ENCODE peak calls at places on chromosome 7, in five cellular contexts. T, V, R, U and G are unnamed samples.

GRCh38 chr7:30613366-30614325 is 19.0 kb downstream of the GARS1 start:
- DNase-seq in R (no peak), T (no peak), U (no peak), V (no peak), G (no peak)

GRCh38 chr7:137667633-137668387 is 179.0 kb downstream of the DGKI start:
- DNase-seq in R (peak; percentile 88), U (peak; percentile 30), T (no peak), V (peak; percentile 52), G (peak; percentile 70)

GRCh38 chr7:79876769-79877362 is 257.8 kb upstream of the GNAI1 start:
- DNase-seq in V (peak; percentile 9), R (peak; percentile 99), U (peak; percentile 6), T (no peak), G (peak; percentile 92)

GRCh38 chr7:87627634-87627994 is 584 bp upstream of the RUNDC3B start:
- DNase-seq in U (peak; percentile 7), T (no peak), R (no peak), V (no peak), G (no peak)

GRCh38 chr7:16129431-16130126 is 291.8 kb downstream of the CRPPA start:
- DNase-seq in V (peak; percentile 66), R (peak; percentile 80), T (peak; percentile 34), U (peak; percentile 29), G (peak; percentile 32)

GRCh38 chr7:38198356-38198755 is 20.3 kb downstream of the STARD3NL start:
- DNase-seq in R (peak; percentile 47), V (no peak), U (no peak), T (no peak), G (no peak)

GRCh38 chr7:16850772-16851466 is 30.9 kb downstream of the AGR3 start:
- DNase-seq in U (no peak), V (no peak), T (no peak), R (no peak), G (no peak)

GRCh38 chr7:151796871-151797270 is 80.0 kb downstream of the PRKAG2 start:
- DNase-seq in R (no peak), U (no peak), T (no peak), V (no peak), G (no peak)

GRCh38 chr7:103447073-103447960 is 1.3 kb upstream of the SLC26A5 start:
- DNase-seq in V (peak; percentile 69), R (peak; percentile 62), U (peak; percentile 65), T (peak; percentile 37), G (peak; percentile 0)

GRCh38 chr7:24825931-24826661 is 68.8 kb upstream of the GSDME start:
- DNase-seq in T (peak; percentile 93), V (peak; percentile 94), R (peak; percentile 63), U (peak; percentile 86), G (no peak)

GRCh38 chr7:149225656-149226055 is 13.8 kb upstream of the ZNF212 start:
- DNase-seq in T (no peak), V (no peak), R (no peak), U (no peak), G (no peak)

GRCh38 chr7:113730309-113730955 is 188.4 kb downstream of the PPP1R3A start:
- DNase-seq in U (no peak), V (no peak), T (no peak), R (peak; percentile 87), G (peak; percentile 58)

GRCh38 chr7:12357508-12357907 is 46.2 kb downstream of the VWDE start:
- DNase-seq in R (no peak), T (no peak), U (no peak), V (no peak), G (no peak)

GRCh38 chr7:129499915-129500463 is 2.3 kb upstream of the SMKR1 start:
- DNase-seq in T (no peak), U (no peak), R (no peak), V (no peak), G (no peak)

GRCh38 chr7:13414661-13415105 is 574.8 kb downstream of the ETV1 start:
- DNase-seq in T (no peak), R (no peak), V (peak; percentile 1), U (no peak), G (no peak)

GRCh38 chr7:25124485-25125136 is 449 bp downstream of the CYCS start:
- DNase-seq in V (no peak), R (no peak), T (no peak), U (peak; percentile 12), G (no peak)

GRCh38 chr7:68980011-68980410 is 618.3 kb upstream of the AUTS2 start:
- DNase-seq in R (no peak), T (no peak), V (no peak), U (no peak), G (no peak)

GRCh38 chr7:128867842-128868623 is 5.4 kb downstream of the ATP6V1F start:
- DNase-seq in T (no peak), R (peak; percentile 51), U (no peak), V (no peak), G (no peak)

GRCh38 chr7:37259381-37259821 is 189.3 kb downstream of the ELMO1 start:
- DNase-seq in U (no peak), V (no peak), T (no peak), R (no peak), G (no peak)

GRCh38 chr7:152883858-152884257 is 124.3 kb downstream of the ACTR3B start:
- DNase-seq in V (no peak), R (no peak), T (no peak), U (no peak), G (no peak)

GRCh38 chr7:74398426-74398825 is 55.3 kb upstream of the GTF2IRD1 start:
- DNase-seq in R (no peak), V (no peak), T (no peak), U (no peak), G (no peak)

GRCh38 chr7:34011017-34011680 is 105.8 kb downstream of the BMPER start:
- DNase-seq in R (peak; percentile 48), T (no peak), V (no peak), U (no peak), G (no peak)

GRCh38 chr7:37031571-37032257 is 307.4 kb upstream of the AOAH start:
- DNase-seq in T (peak; percentile 99), R (peak; percentile 100), U (peak; percentile 98), V (peak; percentile 98), G (peak; percentile 96)

GRCh38 chr7:774161-775109 is 47.4 kb upstream of the PRKAR1B start:
- DNase-seq in V (peak; percentile 67), R (peak; percentile 20), T (peak; percentile 7), U (peak; percentile 53), G (no peak)

GRCh38 chr7:121385800-121386179 is 10.3 kb downstream of the FAM3C start:
- DNase-seq in R (peak; percentile 15), T (no peak), V (no peak), U (no peak), G (no peak)

GRCh38 chr7:17369686-17370426 is 71.4 kb downstream of the AHR start:
- DNase-seq in V (peak; percentile 80), U (peak; percentile 81), R (peak; percentile 97), T (no peak), G (peak; percentile 83)

GRCh38 chr7:112665709-112666108 is 124.5 kb downstream of the TMEM168 start:
- DNase-seq in U (peak; percentile 4), T (no peak), V (no peak), R (peak; percentile 8), G (no peak)

GRCh38 chr7:144379791-144380384 is 23.6 kb downstream of the NOBOX start:
- DNase-seq in R (no peak), T (no peak), V (no peak), U (no peak), G (no peak)

GRCh38 chr7:134890246-134891240 is 95.8 kb upstream of the AGBL3 start:
- DNase-seq in U (peak; percentile 49), R (peak; percentile 57), T (no peak), V (peak; percentile 27), G (no peak)

GRCh38 chr7:95550546-95550945 is 45.8 kb downstream of the PDK4 start:
- DNase-seq in T (no peak), U (no peak), R (no peak), V (no peak), G (no peak)

GRCh38 chr7:100088621-100089457 is at the start of gene COPS6:
- DNase-seq in T (no peak), R (peak; percentile 64), V (peak; percentile 59), U (peak; percentile 88), G (no peak)

GRCh38 chr7:37832194-37832593 is 16.2 kb upstream of the NME8 start:
- DNase-seq in U (peak; percentile 72), T (no peak), V (peak; percentile 16), R (no peak), G (no peak)

GRCh38 chr7:14754631-14755030 is 147.9 kb downstream of the DGKB start:
- DNase-seq in T (no peak), V (no peak), U (no peak), R (peak; percentile 62), G (peak; percentile 8)

GRCh38 chr7:69510114-69510513 is 88.2 kb upstream of the AUTS2 start:
- DNase-seq in T (no peak), R (no peak), V (no peak), U (no peak), G (no peak)

GRCh38 chr7:27739301-27739913 is 555 bp upstream of the TAX1BP1 start:
- DNase-seq in R (peak; percentile 70), V (no peak), U (no peak), T (no peak), G (peak; percentile 24)

GRCh38 chr7:22660732-22661131 is 66.3 kb upstream of the IL6 start:
- DNase-seq in U (peak; percentile 27), R (no peak), V (no peak), T (no peak), G (no peak)
- TF ChIP-seq CTCF in U (no peak), R (no peak), V (no peak), T (peak; percentile 53), G (no peak)

GRCh38 chr7:104843198-104843597 is 170.8 kb upstream of the KMT2E start:
- DNase-seq in V (no peak), U (no peak), T (no peak), R (no peak), G (no peak)
- H3K27ac ChIP-seq in V (no peak overlapping the region), U (no peak overlapping the region), T (no peak overlapping the region), R (no peak overlapping the region), G (no peak overlapping the region)

GRCh38 chr7:55550838-55551537 is 21.3 kb downstream of the VOPP1 start:
- DNase-seq in V (no peak), T (no peak), U (no peak), R (no peak), G (no peak)

GRCh38 chr7:55549457-55549856 is 22.8 kb downstream of the VOPP1 start:
- DNase-seq in T (no peak), V (no peak), U (no peak), R (no peak), G (no peak)

GRCh38 chr7:55548295-55548731 is 24.0 kb downstream of the VOPP1 start:
- DNase-seq in R (no peak), T (no peak), V (no peak), U (no peak), G (no peak)

GRCh38 chr7:55552320-55553086 is 19.8 kb downstream of the VOPP1 start:
- DNase-seq in R (peak; percentile 90), V (peak; percentile 89), U (peak; percentile 37), T (no peak), G (no peak)

GRCh38 chr7:55550010-55550409 is 22.3 kb downstream of the VOPP1 start:
- DNase-seq in R (no peak), T (peak; percentile 33), U (peak; percentile 48), V (no peak), G (no peak)
- TF ChIP-seq CTCF in R (no peak), T (peak; percentile 92), U (peak; percentile 46), V (no peak), G (no peak)

DNA sequence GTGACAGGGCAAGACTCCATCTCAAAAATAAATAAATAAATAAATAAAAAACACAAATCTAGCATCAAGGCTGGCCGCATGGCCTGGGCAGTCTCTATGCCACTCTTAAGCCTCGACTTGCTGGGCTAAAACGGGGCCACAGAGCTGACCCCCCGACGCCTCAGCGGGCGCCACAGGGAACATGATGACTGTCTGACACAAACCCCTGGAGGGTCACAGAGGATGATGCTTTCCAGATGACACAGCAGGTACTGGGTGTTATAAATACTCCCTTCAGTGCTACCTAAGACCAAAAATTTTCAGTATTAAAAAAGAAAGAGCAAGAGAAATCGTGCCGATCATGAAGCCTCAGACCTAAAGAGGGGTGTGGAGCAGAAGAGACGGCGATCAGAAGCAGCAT is 176.8 kb downstream of the MAD1L1 start:
- DNase-seq in T (no peak), V (no peak), U (no peak), R (no peak), G (no peak)
- H3K27ac ChIP-seq in T (no peak overlapping the region), V (no peak overlapping the region), U (no peak overlapping the region), R (no peak overlapping the region), G (no peak overlapping the region)